ENCODE peak calls at places on chromosome 11, in ten cellular contexts. One of them, this sample, is unnamed. For H3K4me1, the result is how much of the 10 kb centered on the place peaks cover.

GRCh38 chr11:75325713-75326438 is 25.6 kb downstream of the ARRB1 start:
- DNase-seq in Caco-2: no peak
- DNase-seq in stomach: peak
- DNase-seq in transverse colon: no peak
- DNase-seq in IMR-90: peak
- DNase-seq in psoas muscle: peak
- DNase-seq in tibial nerve: peak
- DNase-seq in heart left ventricle: no peak
- DNase-seq in colonic mucosa: peak
- DNase-seq in lower lobe of right lung: peak
- DNase-seq in this sample: no peak

GRCh38 chr11:110301577-110301976 is 5.2 kb upstream of the RDX start:
- DNase-seq in heart left ventricle: no peak
- DNase-seq in tibial nerve: no peak
- DNase-seq in transverse colon: no peak
- DNase-seq in psoas muscle: no peak
- DNase-seq in lower lobe of right lung: no peak
- DNase-seq in IMR-90: no peak
- DNase-seq in stomach: no peak
- DNase-seq in Caco-2: no peak
- DNase-seq in colonic mucosa: no peak
- DNase-seq in this sample: no peak

GRCh38 chr11:108069947-108070346 is 51.4 kb upstream of the ACAT1 start:
- DNase-seq in colonic mucosa: no peak
- DNase-seq in psoas muscle: no peak
- DNase-seq in heart left ventricle: no peak
- DNase-seq in Caco-2: no peak
- DNase-seq in stomach: no peak
- DNase-seq in transverse colon: no peak
- DNase-seq in IMR-90: peak
- DNase-seq in lower lobe of right lung: no peak
- DNase-seq in tibial nerve: no peak
- DNase-seq in this sample: peak

GRCh38 chr11:129434641-129435498 is 59.2 kb downstream of the BARX2 start:
- DNase-seq in colonic mucosa: no peak
- DNase-seq in psoas muscle: no peak
- DNase-seq in IMR-90: no peak
- DNase-seq in Caco-2: no peak
- DNase-seq in heart left ventricle: no peak
- DNase-seq in tibial nerve: no peak
- DNase-seq in transverse colon: no peak
- DNase-seq in stomach: no peak
- DNase-seq in lower lobe of right lung: no peak
- DNase-seq in this sample: no peak

GRCh38 chr11:122046846-122047245 is 69.2 kb downstream of the BLID start:
- DNase-seq in colonic mucosa: no peak
- DNase-seq in Caco-2: no peak
- DNase-seq in heart left ventricle: no peak
- DNase-seq in tibial nerve: no peak
- DNase-seq in transverse colon: no peak
- DNase-seq in psoas muscle: no peak
- DNase-seq in IMR-90: peak
- DNase-seq in stomach: no peak
- DNase-seq in lower lobe of right lung: no peak
- DNase-seq in this sample: no peak

GRCh38 chr11:43644626-43645299 is 35.8 kb upstream of the HSD17B12 start:
- DNase-seq in lower lobe of right lung: no peak
- DNase-seq in colonic mucosa: no peak
- DNase-seq in tibial nerve: no peak
- DNase-seq in heart left ventricle: no peak
- DNase-seq in transverse colon: peak
- DNase-seq in stomach: no peak
- DNase-seq in psoas muscle: no peak
- DNase-seq in IMR-90: peak
- DNase-seq in Caco-2: peak
- DNase-seq in this sample: peak

GRCh38 chr11:128695539-128696221 is 1.8 kb downstream of the FLI1 start:
- DNase-seq in transverse colon: peak
- DNase-seq in colonic mucosa: no peak
- DNase-seq in stomach: no peak
- DNase-seq in lower lobe of right lung: peak
- DNase-seq in heart left ventricle: no peak
- DNase-seq in tibial nerve: no peak
- DNase-seq in IMR-90: no peak
- DNase-seq in Caco-2: no peak
- DNase-seq in psoas muscle: no peak
- DNase-seq in this sample: peak

GRCh38 chr11:16924826-16925494 is 89.3 kb downstream of the PLEKHA7 start:
- DNase-seq in stomach: peak
- DNase-seq in Caco-2: peak
- DNase-seq in IMR-90: no peak
- DNase-seq in tibial nerve: no peak
- DNase-seq in psoas muscle: peak
- DNase-seq in heart left ventricle: peak
- DNase-seq in colonic mucosa: peak
- DNase-seq in lower lobe of right lung: peak
- DNase-seq in transverse colon: peak
- DNase-seq in this sample: no peak

GRCh38 chr11:20854214-20854613 is 184.8 kb downstream of the NELL1 start:
- DNase-seq in psoas muscle: no peak
- DNase-seq in colonic mucosa: no peak
- DNase-seq in heart left ventricle: no peak
- DNase-seq in tibial nerve: no peak
- DNase-seq in Caco-2: peak
- DNase-seq in transverse colon: no peak
- DNase-seq in IMR-90: no peak
- DNase-seq in lower lobe of right lung: no peak
- DNase-seq in stomach: no peak
- DNase-seq in this sample: peak

GRCh38 chr11:73758451-73758850 is 2.4 kb downstream of the RAB6A start:
- DNase-seq in heart left ventricle: no peak
- DNase-seq in transverse colon: no peak
- DNase-seq in IMR-90: no peak
- DNase-seq in tibial nerve: no peak
- DNase-seq in colonic mucosa: no peak
- DNase-seq in lower lobe of right lung: no peak
- DNase-seq in stomach: no peak
- DNase-seq in psoas muscle: no peak
- DNase-seq in Caco-2: no peak
- DNase-seq in this sample: no peak

GRCh38 chr11:8566613-8567210 is 27.3 kb downstream of the STK33 start:
- DNase-seq in lower lobe of right lung: no peak
- DNase-seq in heart left ventricle: no peak
- DNase-seq in Caco-2: peak
- DNase-seq in IMR-90: peak
- DNase-seq in colonic mucosa: no peak
- DNase-seq in transverse colon: peak
- DNase-seq in stomach: no peak
- DNase-seq in tibial nerve: no peak
- DNase-seq in psoas muscle: no peak
- DNase-seq in this sample: peak
- TF ChIP-seq CTCF in lower lobe of right lung: peak
- TF ChIP-seq CTCF in heart left ventricle: peak
- TF ChIP-seq CTCF in Caco-2: peak
- TF ChIP-seq CTCF in IMR-90: peak
- TF ChIP-seq CTCF in colonic mucosa: peak
- TF ChIP-seq CTCF in transverse colon: peak
- TF ChIP-seq CTCF in stomach: peak
- TF ChIP-seq CTCF in tibial nerve: peak
- TF ChIP-seq CTCF in psoas muscle: peak
- TF ChIP-seq CTCF in this sample: peak

DNA sequence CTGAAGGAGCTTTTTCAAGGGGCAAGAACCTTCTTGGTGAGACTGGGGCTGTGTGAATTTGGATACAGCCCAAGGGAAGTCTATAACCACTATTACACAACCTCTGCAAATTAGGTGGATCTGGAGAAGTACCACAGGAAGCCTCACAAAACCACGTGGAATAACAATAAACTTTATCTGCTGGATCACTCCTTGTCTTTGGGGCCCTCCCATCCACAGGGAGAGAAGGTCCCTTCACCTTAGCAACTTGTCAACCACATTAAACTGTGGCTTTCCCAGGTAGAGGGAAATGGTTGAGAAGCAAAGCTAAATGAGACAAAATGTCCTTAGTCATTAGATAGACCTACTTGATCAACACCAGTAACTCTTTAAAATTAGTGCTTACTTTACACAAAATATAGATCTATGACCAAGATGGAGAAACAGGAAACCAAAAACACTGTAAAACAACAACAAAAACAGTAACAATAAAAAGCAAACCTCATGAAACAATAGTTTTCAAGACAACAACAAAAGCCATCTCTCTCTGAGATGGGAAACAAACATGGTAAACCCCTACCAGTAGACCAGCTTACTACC is 9.7 kb downstream of the NARS2 start:
- DNase-seq in colonic mucosa: no peak
- DNase-seq in psoas muscle: no peak
- DNase-seq in IMR-90: no peak
- DNase-seq in stomach: no peak
- DNase-seq in Caco-2: no peak
- DNase-seq in lower lobe of right lung: no peak
- DNase-seq in heart left ventricle: no peak
- DNase-seq in tibial nerve: no peak
- DNase-seq in transverse colon: no peak
- DNase-seq in this sample: no peak
- H3K4me1 ChIP-seq in colonic mucosa: under half
- H3K4me1 ChIP-seq in psoas muscle: under half
- H3K4me1 ChIP-seq in IMR-90: under half
- H3K4me1 ChIP-seq in stomach: under half
- H3K4me1 ChIP-seq in Caco-2: under half
- H3K4me1 ChIP-seq in lower lobe of right lung: under half
- H3K4me1 ChIP-seq in heart left ventricle: under half
- H3K4me1 ChIP-seq in tibial nerve: under half
- H3K4me1 ChIP-seq in transverse colon: under half
- H3K4me1 ChIP-seq in this sample: under half

GRCh38 chr11:120181446-120181992 is 29.3 kb upstream of the OAF start:
- DNase-seq in Caco-2: no peak
- DNase-seq in stomach: peak
- DNase-seq in IMR-90: no peak
- DNase-seq in transverse colon: no peak
- DNase-seq in heart left ventricle: no peak
- DNase-seq in lower lobe of right lung: no peak
- DNase-seq in colonic mucosa: peak
- DNase-seq in psoas muscle: peak
- DNase-seq in tibial nerve: no peak
- DNase-seq in this sample: no peak

GRCh38 chr11:120182357-120182756 is 28.5 kb upstream of the OAF start:
- DNase-seq in tibial nerve: no peak
- DNase-seq in transverse colon: no peak
- DNase-seq in Caco-2: no peak
- DNase-seq in heart left ventricle: no peak
- DNase-seq in psoas muscle: peak
- DNase-seq in colonic mucosa: peak
- DNase-seq in IMR-90: no peak
- DNase-seq in lower lobe of right lung: no peak
- DNase-seq in stomach: peak
- DNase-seq in this sample: no peak

GRCh38 chr11:120182790-120183491 is 27.9 kb upstream of the OAF start:
- DNase-seq in heart left ventricle: no peak
- DNase-seq in psoas muscle: peak
- DNase-seq in lower lobe of right lung: no peak
- DNase-seq in Caco-2: peak
- DNase-seq in tibial nerve: no peak
- DNase-seq in IMR-90: no peak
- DNase-seq in stomach: peak
- DNase-seq in colonic mucosa: peak
- DNase-seq in transverse colon: peak
- DNase-seq in this sample: no peak

GRCh38 chr11:120179071-120179672 is 31.7 kb upstream of the OAF start:
- DNase-seq in lower lobe of right lung: no peak
- DNase-seq in transverse colon: no peak
- DNase-seq in Caco-2: no peak
- DNase-seq in colonic mucosa: peak
- DNase-seq in tibial nerve: no peak
- DNase-seq in heart left ventricle: no peak
- DNase-seq in stomach: no peak
- DNase-seq in psoas muscle: no peak
- DNase-seq in IMR-90: no peak
- DNase-seq in this sample: no peak

DNA sequence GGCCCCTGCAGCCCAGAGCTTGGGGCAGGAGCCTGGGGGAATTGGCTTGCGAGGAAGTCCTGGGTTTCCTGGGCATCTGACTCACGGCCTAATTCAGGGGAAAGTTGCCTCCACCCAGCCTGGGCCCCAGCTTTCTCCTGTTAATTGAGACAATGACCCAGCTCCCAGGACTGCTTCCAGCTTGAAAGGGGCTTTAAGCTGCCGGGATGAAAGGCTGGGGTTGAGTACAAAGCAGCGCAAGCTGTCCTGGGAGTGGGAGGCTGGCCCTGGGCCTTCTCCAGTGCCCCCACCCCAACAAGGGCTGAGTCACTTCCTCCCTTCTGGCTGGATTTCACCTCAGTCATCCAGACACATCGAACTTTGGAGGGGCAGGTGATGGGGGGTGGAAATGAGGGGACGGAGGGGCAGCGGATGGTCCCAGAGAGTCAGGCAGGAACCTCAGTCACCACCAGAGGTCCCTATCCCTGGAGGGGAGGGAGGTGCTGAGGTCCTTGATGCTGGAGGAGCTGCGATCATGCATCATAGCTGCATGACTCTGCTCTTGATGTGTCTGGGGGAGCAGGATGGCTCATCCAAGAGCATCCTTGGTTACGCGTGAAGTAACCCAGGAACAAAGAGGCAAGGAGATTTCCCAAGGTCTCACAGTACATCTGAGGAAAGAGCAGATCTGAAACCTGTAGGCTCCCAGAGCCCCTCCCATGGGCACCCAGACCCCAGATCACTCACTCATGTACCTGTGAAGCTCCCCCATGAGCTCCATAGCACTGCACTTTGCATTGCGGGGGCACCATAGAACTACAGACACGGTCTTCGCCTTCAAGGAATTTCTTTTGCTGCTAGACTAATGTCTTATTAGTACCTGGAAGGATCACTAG is 30.0 kb upstream of the OAF start:
- DNase-seq in colonic mucosa: peak
- DNase-seq in tibial nerve: no peak
- DNase-seq in psoas muscle: peak
- DNase-seq in stomach: peak
- DNase-seq in heart left ventricle: no peak
- DNase-seq in Caco-2: no peak
- DNase-seq in lower lobe of right lung: no peak
- DNase-seq in transverse colon: no peak
- DNase-seq in IMR-90: peak
- DNase-seq in this sample: no peak
- TF ChIP-seq CTCF in colonic mucosa: no peak
- TF ChIP-seq CTCF in tibial nerve: no peak
- TF ChIP-seq CTCF in psoas muscle: no peak
- TF ChIP-seq CTCF in stomach: no peak
- TF ChIP-seq CTCF in heart left ventricle: no peak
- TF ChIP-seq CTCF in Caco-2: no peak
- TF ChIP-seq CTCF in lower lobe of right lung: no peak
- TF ChIP-seq CTCF in transverse colon: peak
- TF ChIP-seq CTCF in IMR-90: peak
- TF ChIP-seq CTCF in this sample: no peak

DNA sequence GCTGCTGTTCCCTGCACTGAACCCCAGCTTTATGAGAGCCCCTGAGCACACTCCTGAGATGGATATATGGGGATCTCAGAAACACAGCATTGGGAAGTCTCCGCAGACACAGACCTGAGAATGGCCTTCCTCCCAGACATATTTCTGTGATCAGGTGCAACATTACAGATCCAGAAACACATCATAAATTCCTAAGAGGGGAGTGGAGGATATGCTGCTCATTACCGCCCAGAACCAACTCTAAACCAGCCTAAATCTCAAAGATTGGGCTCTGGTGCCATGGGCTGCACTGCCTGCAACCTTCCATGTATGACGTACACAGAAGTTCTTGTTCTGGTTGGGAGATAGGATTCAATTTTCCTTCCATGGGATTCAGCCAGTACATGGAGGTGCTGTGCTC is 102.0 kb downstream of the ME3 start:
- DNase-seq in transverse colon: no peak
- DNase-seq in stomach: no peak
- DNase-seq in tibial nerve: no peak
- DNase-seq in heart left ventricle: no peak
- DNase-seq in colonic mucosa: no peak
- DNase-seq in Caco-2: no peak
- DNase-seq in lower lobe of right lung: no peak
- DNase-seq in psoas muscle: no peak
- DNase-seq in IMR-90: no peak
- DNase-seq in this sample: no peak
- H3K4me1 ChIP-seq in transverse colon: under half
- H3K4me1 ChIP-seq in stomach: under half
- H3K4me1 ChIP-seq in tibial nerve: under half
- H3K4me1 ChIP-seq in heart left ventricle: under half
- H3K4me1 ChIP-seq in colonic mucosa: under half
- H3K4me1 ChIP-seq in Caco-2: under half
- H3K4me1 ChIP-seq in lower lobe of right lung: under half
- H3K4me1 ChIP-seq in psoas muscle: under half
- H3K4me1 ChIP-seq in IMR-90: under half
- H3K4me1 ChIP-seq in this sample: under half

This sample was measured in MM.1S.